ENCODE peak calls at places on chromosomes 11 and 22, in five cellular contexts. C, G, P, D and A are unnamed samples.

GRCh38 chr11:134370526-134371435 is 39.0 kb downstream of the GLB1L2 start:
- DNase-seq in C (no peak), G (no peak), D (no peak), P (no peak), A (no peak)

GRCh38 chr22:27097481-27097880 is 440.1 kb downstream of the MIAT start:
- DNase-seq in G (no peak), P (no peak), C (no peak), D (no peak), A (no peak)

GRCh38 chr11:12329797-12330196 is 47.6 kb upstream of the PARVA start:
- DNase-seq in D (no peak), G (no peak), C (no peak), P (no peak), A (no peak)

GRCh38 chr22:41619979-41620645 is 731 bp downstream of the DESI1 start:
- DNase-seq in D (no peak), C (no peak), P (peak), G (no peak), A (no peak)

GRCh38 chr11:71164621-71165020 is 87.8 kb downstream of the SHANK2 start:
- DNase-seq in P (no peak), D (no peak), C (no peak), G (no peak), A (no peak)

GRCh38 chr11:9385288-9385902 is 943 bp downstream of the IPO7 start:
- DNase-seq in D (no peak), P (no peak), G (no peak), C (no peak), A (no peak)

GRCh38 chr22:45692549-45692948 is 20.9 kb downstream of the ATXN10 start:
- DNase-seq in G (no peak), P (no peak), D (no peak), C (peak), A (peak)

GRCh38 chr11:119860561-119861094 is 131.6 kb upstream of the NECTIN1 start:
- DNase-seq in G (no peak), D (no peak), C (no peak), P (no peak), A (no peak)

GRCh38 chr11:7515544-7515943 is 1.7 kb downstream of the PPFIBP2 start:
- DNase-seq in G (no peak), C (no peak), D (no peak), P (no peak), A (no peak)

GRCh38 chr11:29243616-29244015 is 773.2 kb downstream of the KCNA4 start:
- DNase-seq in G (no peak), C (peak), D (no peak), P (no peak), A (no peak)

GRCh38 chr11:73270855-73271477 is 1.2 kb upstream of the P2RY6 start:
- DNase-seq in D (no peak), G (no peak), C (no peak), P (no peak), A (no peak)

GRCh38 chr11:17418437-17418836 is 30.0 kb upstream of the KCNJ11 start:
- DNase-seq in G (no peak), D (no peak), P (no peak), C (no peak), A (no peak)

GRCh38 chr22:23683545-23683944 is 7.3 kb upstream of the RGL4 start:
- DNase-seq in D (no peak), G (no peak), C (no peak), P (no peak), A (no peak)

GRCh38 chr11:123217897-123218296 is 22.8 kb upstream of the CLMP start:
- DNase-seq in P (peak), C (no peak), G (no peak), D (no peak), A (peak)

GRCh38 chr11:114479331-114479730 is 40.1 kb downstream of the REXO2 start:
- DNase-seq in D (no peak), P (no peak), C (no peak), G (peak), A (peak)

GRCh38 chr11:45390407-45390806 is 104.3 kb upstream of the SYT13 start:
- DNase-seq in G (peak), C (peak), P (no peak), D (peak), A (no peak)

GRCh38 chr11:34860518-34860917 is 55.7 kb downstream of the APIP start:
- DNase-seq in D (no peak), P (no peak), C (no peak), G (no peak), A (no peak)

GRCh38 chr11:124879999-124880611 is 14.9 kb downstream of the ROBO3 start:
- DNase-seq in D (no peak), P (no peak), G (no peak), C (no peak), A (no peak)

GRCh38 chr22:43213962-43214361 is 27.0 kb upstream of the TTLL12 start:
- DNase-seq in D (no peak), C (no peak), G (no peak), P (no peak), A (no peak)

GRCh38 chr11:112266410-112266778 is 5.7 kb upstream of the PLET1 start:
- DNase-seq in P (no peak), D (no peak), C (no peak), G (no peak), A (no peak)

GRCh38 chr11:94851864-94852581 is 83.9 kb downstream of the AMOTL1 start:
- DNase-seq in G (no peak), P (no peak), D (no peak), C (no peak), A (no peak)

GRCh38 chr11:57426439-57426753 is 525 bp downstream of the SLC43A3 start:
- DNase-seq in D (no peak), P (peak), C (no peak), G (no peak), A (no peak)

DNA sequence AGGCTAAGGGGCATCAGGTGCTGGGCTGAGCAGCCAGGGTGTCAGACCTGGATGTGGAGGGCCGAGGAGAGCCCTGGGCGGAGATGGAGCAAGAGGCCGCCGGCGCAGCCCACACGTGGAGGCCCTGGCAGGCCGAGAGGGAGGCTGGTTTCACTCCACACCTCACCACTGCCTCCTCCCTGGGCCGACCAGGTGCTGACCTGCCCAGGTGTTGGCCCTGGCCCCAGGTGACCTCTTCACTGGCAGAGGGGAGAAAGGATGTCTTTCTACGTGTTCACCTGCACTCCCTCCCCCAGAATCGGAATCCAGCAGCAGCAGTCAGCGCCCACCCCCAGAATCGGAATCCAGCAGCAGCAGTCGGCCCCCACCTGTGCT is 781 bp downstream of the ANO9 start:
- DNase-seq in C (no peak), G (no peak), P (no peak), D (no peak), A (no peak)
- H3K4me3 ChIP-seq in C (no peak), G (no peak), P (peak), D (no peak), A (no peak)

GRCh38 chr11:65894034-65894591 is 3.6 kb downstream of the CCDC85B start:
- DNase-seq in G (no peak), P (no peak), D (no peak), C (no peak), A (no peak)

GRCh38 chr11:65892661-65893317 is 2.3 kb downstream of the CCDC85B start:
- DNase-seq in P (no peak), G (no peak), C (no peak), D (no peak), A (no peak)

GRCh38 chr11:65890324-65891179 is at the start of gene CCDC85B:
- DNase-seq in C (peak), D (peak), G (peak), P (peak), A (peak)

GRCh38 chr11:65888163-65888814 is at the start of gene FIBP:
- DNase-seq in P (peak), C (peak), D (peak), G (peak), A (peak)

GRCh38 chr11:65891180-65892136 is 985 bp downstream of the CCDC85B start:
- DNase-seq in D (no peak), G (peak), C (no peak), P (peak), A (peak)
- TF ChIP-seq CTCF in D (peak), G (peak), C (peak), P (peak), A (peak)

DNA sequence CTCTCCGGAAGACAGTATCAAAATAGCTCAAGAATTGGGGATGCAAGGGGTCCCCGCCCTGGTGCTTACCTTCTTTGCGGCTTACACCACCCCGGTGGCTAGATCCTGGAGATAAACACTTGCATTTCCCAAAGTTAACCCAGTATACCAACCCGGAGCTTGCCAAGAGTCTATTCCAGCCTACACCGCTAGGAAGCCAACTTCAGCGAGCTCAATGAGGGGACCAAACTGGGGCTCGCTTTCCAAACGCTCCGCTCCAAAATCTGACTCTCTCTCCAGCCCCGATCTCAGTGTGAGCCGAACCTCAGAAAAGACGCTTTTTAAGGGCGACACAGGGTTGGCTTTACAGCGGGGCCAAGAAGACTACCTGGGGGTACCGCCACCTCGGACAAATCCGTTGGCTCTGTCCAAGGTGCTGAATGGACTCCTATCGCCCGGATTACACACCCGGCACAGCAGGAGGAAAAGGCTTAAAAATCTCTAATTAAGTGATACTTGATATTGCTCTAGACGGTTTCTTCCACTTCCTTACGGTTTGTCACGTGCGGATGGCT is 20.1 kb upstream of the BDNF start:
- DNase-seq in C (peak), P (peak), D (no peak), G (peak), A (peak)
- H3K4me3 ChIP-seq in C (no peak), P (peak), D (no peak), G (no peak), A (no peak)

GRCh38 chr11:130775306-130776043 is 140.8 kb downstream of the SNX19 start:
- DNase-seq in C (peak), D (peak), G (peak), P (no peak), A (peak)

GRCh38 chr11:130772266-130773227 is 143.7 kb downstream of the SNX19 start:
- DNase-seq in P (no peak), C (peak), D (peak), G (peak), A (peak)

GRCh38 chr11:130774703-130775102 is 141.6 kb downstream of the SNX19 start:
- DNase-seq in G (no peak), D (no peak), P (no peak), C (no peak), A (no peak)

GRCh38 chr11:130771708-130772107 is 144.6 kb downstream of the SNX19 start:
- DNase-seq in D (peak), C (peak), G (peak), P (no peak), A (peak)

GRCh38 chr11:130773436-130773835 is 142.8 kb downstream of the SNX19 start:
- DNase-seq in D (no peak), G (no peak), C (peak), P (no peak), A (no peak)
- TF ChIP-seq CTCF in D (no peak), G (no peak), C (no peak), P (no peak), A (no peak)

GRCh38 chr11:48002565-48002964 is 22.2 kb downstream of the PTPRJ start:
- DNase-seq in P (no peak), G (no peak), C (no peak), D (no peak), A (no peak)
- H3K4me3 ChIP-seq in P (no peak), G (no peak), C (no peak), D (no peak), A (no peak)

DNA sequence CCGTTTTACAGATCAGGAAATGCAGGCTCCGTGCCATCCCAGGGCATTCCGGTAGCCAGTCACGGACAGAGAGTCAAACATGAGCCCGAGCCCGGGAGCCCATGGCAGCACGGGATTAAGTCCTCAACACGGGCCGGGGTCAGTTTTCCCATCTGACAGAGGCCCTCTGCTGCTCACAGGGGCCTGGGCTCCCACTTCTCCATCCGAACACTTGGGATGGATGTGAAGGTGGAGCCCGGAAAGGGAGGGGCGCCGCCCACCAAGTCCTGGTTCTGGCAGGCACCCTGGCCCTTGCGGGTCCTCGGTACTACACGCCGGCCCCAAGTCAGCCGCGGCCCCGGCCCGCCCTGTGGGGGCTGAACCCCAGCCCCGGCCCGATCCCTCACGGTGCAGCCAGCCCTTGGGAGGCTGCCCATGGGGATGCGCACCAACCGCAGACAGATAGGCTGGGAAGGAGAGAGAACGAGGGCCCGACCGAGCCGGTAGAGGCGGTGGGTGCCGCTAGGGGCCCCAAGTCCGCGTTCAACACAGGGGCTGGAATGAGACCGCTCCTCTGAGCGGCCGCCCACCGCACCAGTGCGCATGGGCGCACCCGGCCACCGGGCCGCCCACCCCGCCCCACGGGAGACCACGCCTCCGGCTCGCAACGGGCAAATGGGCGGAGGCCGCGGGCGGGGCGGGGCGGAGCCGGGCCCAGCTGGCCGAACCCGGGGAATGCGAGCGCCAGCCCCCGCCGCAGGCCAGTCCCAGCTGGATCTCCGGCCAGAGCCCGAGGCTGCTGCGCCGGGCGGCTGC is at the start of gene CAPN5:
- DNase-seq in G (peak), D (peak), C (peak), P (peak), A (peak)
- TF ChIP-seq CTCF in G (peak), D (peak), C (peak), P (peak), A (peak)

GRCh38 chr11:103881518-103882070 is 154.8 kb upstream of the DDI1 start:
- DNase-seq in D (no peak), P (no peak), G (no peak), C (peak), A (no peak)
- H3K4me3 ChIP-seq in D (no peak), P (no peak), G (no peak), C (no peak), A (no peak)

GRCh38 chr22:38051261-38051660 is 5.9 kb upstream of the PICK1 start:
- DNase-seq in C (no peak), D (no peak), P (no peak), G (no peak), A (no peak)
- TF ChIP-seq CTCF in C (no peak), D (no peak), P (peak), G (no peak), A (no peak)

DNA sequence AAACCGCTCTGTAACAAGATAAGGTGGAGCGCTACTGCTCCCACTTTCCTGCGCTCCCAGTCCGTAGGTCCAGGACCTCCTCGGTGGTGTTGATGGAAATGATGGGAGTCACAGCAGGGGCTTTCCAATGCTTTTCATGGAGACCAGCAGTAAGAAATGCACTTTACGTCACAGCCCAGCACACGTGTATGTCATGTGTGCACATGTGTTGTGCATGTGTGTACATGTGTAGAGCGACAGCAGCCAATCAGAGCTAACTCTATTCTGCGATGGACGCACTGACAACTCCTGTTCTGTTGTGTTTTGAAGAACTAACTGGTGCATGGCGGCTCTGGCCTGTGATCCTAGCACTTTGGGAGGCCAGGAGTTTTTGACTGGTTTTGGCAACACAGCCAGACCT is 1.2 kb downstream of the CHID1 start:
- DNase-seq in D (no peak), G (no peak), C (no peak), P (no peak), A (no peak)
- H3K4me3 ChIP-seq in D (no peak), G (peak), C (no peak), P (peak), A (no peak)